ENCODE peak calls at places on chromosomes 16 and 17, in five cellular contexts. R is K562, K is SK-N-SH, M is HCT116, A is HepG2. Y is an unnamed sample. For H3K4me1, the result is how much of the 10 kb centered on the place peaks cover.

GRCh38 chr17:14464741-14465140 is 163.9 kb downstream of the HS3ST3B1 start:
- DNase-seq in R (no peak), K (no peak), M (no peak), A (no peak), Y (no peak)

GRCh38 chr17:27878776-27879562 is 14.2 kb downstream of the LYRM9 start:
- DNase-seq in R (no peak), K (peak), M (no peak), A (no peak), Y (no peak)

GRCh38 chr17:65539867-65540266 is 21.6 kb downstream of the AXIN2 start:
- DNase-seq in R (no peak), K (no peak), M (no peak), A (no peak), Y (no peak)

GRCh38 chr17:55717898-55718735 is 4.5 kb downstream of the TMEM100 start:
- DNase-seq in R (peak), K (peak), M (peak), A (peak), Y (no peak)

GRCh38 chr17:21191698-21192097 is 22.3 kb downstream of the TMEM11 start:
- DNase-seq in R (no peak), K (peak), M (no peak), A (no peak), Y (no peak)

GRCh38 chr17:41339571-41340169 is 11.0 kb downstream of the KRT33A start:
- DNase-seq in R (no peak), K (no peak), M (no peak), A (no peak), Y (no peak)

GRCh38 chr17:81378941-81379511 is 16.2 kb upstream of the BAHCC1 start:
- DNase-seq in R (no peak), K (peak), M (no peak), A (no peak), Y (no peak)

GRCh38 chr16:58267524-58268243 is 27.1 kb downstream of the PRSS54 start:
- DNase-seq in R (no peak), K (no peak), M (no peak), A (no peak), Y (no peak)

GRCh38 chr17:46811978-46812583 is 6.4 kb downstream of the WNT3 start:
- DNase-seq in R (peak), K (no peak), M (no peak), A (no peak), Y (no peak)

GRCh38 chr16:27408012-27408601 is 6.1 kb downstream of the IL21R start:
- DNase-seq in R (no peak), K (no peak), M (no peak), A (peak), Y (peak)

GRCh38 chr16:74297296-74297665 is 667 bp downstream of the PSMD7 start:
- DNase-seq in R (peak), K (peak), M (no peak), A (peak), Y (no peak)

GRCh38 chr16:29985271-29985811 is 10.1 kb downstream of the HIRIP3 start:
- DNase-seq in R (no peak), K (no peak), M (no peak), A (no peak), Y (no peak)

GRCh38 chr16:85479972-85480726 is 133.0 kb upstream of the GSE1 start:
- DNase-seq in R (no peak), K (no peak), M (no peak), A (no peak), Y (no peak)

GRCh38 chr16:19114359-19115147 is 789 bp downstream of the ITPRIPL2 start:
- DNase-seq in R (no peak), K (peak), M (no peak), A (no peak), Y (no peak)

GRCh38 chr16:27640277-27640600 is 90.3 kb downstream of the KATNIP start:
- DNase-seq in R (no peak), K (no peak), M (no peak), A (no peak), Y (no peak)

GRCh38 chr16:89925596-89926079 is 2.5 kb downstream of the TUBB3 start:
- DNase-seq in R (no peak), K (peak), M (no peak), A (no peak), Y (no peak)

GRCh38 chr17:47686276-47686635 is 7.7 kb upstream of the TBKBP1 start:
- DNase-seq in R (no peak), K (no peak), M (no peak), A (no peak), Y (no peak)

GRCh38 chr16:9012848-9013507 is 49.3 kb upstream of the USP7 start:
- DNase-seq in R (peak), K (peak), M (no peak), A (no peak), Y (no peak)

DNA sequence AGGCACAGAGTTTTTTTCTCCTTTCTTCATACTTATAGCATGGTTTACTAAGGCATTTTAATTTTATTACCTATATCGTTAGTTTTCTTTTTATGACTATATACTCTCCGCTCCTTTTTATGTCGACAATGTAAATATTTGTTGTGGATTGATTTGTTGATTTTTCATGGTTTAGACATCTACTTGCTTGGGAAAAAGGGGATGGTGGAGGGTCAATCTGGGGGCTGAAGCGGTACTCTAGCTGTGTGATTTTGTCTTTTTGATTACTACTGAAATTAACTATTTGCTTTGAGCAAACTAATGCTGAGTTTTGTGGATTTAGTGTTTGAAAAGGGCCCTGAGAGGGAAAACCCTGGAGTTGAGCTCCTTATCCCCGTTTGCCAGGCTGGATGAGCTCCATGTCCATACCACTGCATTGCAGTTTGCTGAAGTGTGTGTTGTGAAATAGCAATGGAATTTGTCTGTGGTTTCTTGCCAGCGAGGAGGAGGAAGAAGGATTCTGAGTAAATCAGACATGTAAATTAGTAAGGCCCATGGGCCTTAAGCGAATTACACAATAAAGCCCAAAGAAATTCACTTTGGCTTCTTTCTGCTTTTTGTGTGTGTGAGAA is 72.0 kb downstream of the FTO start:
- DNase-seq in R (no peak), K (no peak), M (no peak), A (peak), Y (no peak)
- H3K4me1 ChIP-seq in R (under half), K (under half), M (under half), A (half or more), Y (under half)

DNA sequence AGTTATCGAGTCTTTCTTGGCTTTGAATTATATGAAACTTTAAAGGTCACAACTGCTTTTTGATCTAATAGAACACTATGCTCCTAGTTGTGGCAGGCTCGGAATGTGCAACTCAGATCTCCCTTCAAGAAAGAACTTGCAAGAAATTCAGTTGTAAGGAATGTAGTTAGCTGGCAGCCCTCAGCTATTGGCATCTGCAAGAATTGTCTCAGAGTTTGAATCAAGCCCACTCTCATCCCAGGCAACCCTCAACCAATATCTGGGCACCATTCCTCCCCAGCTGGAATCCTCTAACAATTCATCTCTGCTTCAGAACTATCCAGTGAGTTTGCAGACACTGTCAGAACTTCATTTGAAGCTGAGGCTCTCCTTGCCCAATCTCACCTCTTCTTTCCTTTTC is 447.2 kb downstream of the KIF2B start:
- DNase-seq in R (no peak), K (no peak), M (no peak), A (no peak), Y (no peak)
- TF ChIP-seq ZBTB33 in R (no peak), K (no peak), M (no peak), A (no peak), Y (no peak)

GRCh38 chr17:33642002-33642401 is 348.9 kb upstream of the ASIC2 start:
- DNase-seq in R (peak), K (peak), M (no peak), A (no peak), Y (no peak)

GRCh38 chr17:33639103-33639991 is 346.3 kb upstream of the ASIC2 start:
- DNase-seq in R (no peak), K (no peak), M (no peak), A (no peak), Y (no peak)

GRCh38 chr17:33637534-33637933 is 344.4 kb upstream of the ASIC2 start:
- DNase-seq in R (no peak), K (no peak), M (no peak), A (no peak), Y (no peak)

DNA sequence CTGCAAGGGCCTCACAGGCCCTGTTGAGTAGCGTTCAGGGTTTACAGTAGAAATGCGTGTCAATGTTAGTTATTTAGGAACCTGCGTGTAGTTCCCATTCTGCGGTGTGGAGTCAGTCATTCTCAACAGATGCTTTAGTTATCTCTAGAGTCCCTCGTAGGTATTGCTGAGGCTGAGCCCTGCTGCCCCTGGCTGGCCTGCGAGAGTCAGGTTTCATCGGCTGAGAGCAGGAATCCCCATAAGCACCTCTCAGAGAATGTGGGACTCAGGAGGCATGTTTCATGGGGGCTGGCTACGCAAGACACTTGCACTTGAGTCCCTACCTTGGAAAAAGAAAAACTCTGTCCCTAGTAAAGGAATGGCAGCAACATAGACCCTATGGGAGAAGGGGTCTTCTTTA is 347.5 kb upstream of the ASIC2 start:
- DNase-seq in R (no peak), K (no peak), M (no peak), A (no peak), Y (no peak)
- H3K4me1 ChIP-seq in R (under half), K (under half), M (under half), A (under half), Y (under half)

GRCh38 chr16:55478827-55479559 is at the start of gene MMP2:
- DNase-seq in R (no peak), K (peak), M (no peak), A (no peak), Y (no peak)

GRCh38 chr16:55487048-55487803 is 8.2 kb downstream of the MMP2 start:
- DNase-seq in R (no peak), K (no peak), M (no peak), A (no peak), Y (no peak)

GRCh38 chr16:55479560-55480197 is 681 bp downstream of the MMP2 start:
- DNase-seq in R (no peak), K (peak), M (no peak), A (no peak), Y (no peak)

GRCh38 chr16:55480228-55480655 is 1.2 kb downstream of the MMP2 start:
- DNase-seq in R (no peak), K (peak), M (no peak), A (no peak), Y (no peak)

DNA sequence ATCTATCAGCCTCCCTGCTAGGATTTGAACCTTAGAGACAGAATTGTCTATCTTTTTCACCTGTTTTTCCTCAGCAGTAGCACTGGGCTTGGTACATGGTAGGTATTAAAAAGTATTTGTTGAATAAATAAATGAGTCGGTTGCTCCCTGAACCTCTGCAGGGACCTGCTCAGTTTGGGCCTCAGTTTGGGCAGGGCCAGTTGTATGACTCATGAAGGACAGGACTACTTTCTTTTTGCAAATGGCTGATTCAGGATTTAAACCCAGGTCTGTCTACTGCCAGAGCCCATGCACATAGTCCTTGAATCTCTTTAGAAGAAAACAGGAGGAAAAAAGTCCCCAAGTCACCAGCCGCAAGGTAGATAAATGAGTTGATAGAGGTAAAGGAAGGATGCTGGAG is 3.1 kb downstream of the MMP2 start:
- DNase-seq in R (no peak), K (no peak), M (no peak), A (no peak), Y (no peak)
- TF ChIP-seq ZBTB33 in R (no peak), K (no peak), M (no peak), A (no peak), Y (no peak)

DNA sequence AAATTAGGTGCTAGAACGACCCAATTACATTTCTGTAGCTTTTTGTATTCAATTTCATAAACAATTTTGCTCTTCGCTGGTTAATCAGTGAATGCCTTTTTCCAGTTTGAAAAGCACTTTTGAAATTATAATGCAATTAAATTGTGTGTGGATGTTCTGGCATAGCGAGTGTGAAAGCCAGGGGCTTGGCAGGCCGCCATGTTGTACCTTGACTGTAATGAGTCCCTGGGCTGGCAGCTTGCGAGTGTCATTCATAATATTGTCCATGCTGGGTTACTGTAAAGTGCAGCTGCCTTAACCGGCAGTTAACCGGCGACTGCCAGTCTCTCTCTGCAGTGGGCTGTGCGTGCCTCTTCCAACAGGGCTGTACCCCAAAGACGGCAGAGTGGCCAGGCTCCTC is 177.8 kb downstream of the CCDC182 start:
- DNase-seq in R (no peak), K (peak), M (no peak), A (no peak), Y (no peak)
- H3K4me1 ChIP-seq in R (under half), K (under half), M (under half), A (under half), Y (under half)

DNA sequence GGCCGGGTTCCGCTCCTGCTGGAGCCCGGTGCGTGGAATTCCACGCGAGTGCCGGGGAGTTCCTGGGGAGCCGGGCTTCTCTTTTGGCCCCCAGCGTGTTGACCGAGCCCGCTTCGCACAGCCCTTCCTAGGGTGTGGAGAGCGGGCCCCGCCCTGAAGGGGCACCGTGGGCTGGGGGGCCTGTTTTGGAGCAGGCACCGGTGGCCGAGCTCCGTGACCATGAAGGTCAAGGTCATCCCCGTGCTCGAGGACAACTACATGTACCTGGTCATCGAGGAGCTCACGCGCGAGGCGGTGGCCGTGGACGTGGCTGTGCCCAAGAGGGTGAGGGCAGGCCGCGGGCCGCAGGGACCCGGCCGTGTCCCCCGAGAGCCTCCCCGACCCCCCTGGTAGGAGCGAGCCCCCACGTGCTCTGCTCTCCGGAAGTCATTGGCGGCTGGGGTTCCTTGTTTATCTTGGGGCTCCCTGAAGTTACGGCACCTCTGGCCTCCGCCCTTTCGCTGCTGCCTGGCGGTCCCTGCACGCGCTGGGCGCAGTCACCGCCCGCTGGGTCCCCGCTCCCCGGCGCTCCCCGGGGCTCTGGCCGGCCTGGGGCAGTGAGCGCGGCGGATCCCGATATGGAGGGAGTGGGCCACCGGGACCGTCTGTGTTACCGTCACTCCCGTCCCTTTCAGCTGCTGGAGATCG is 528 bp downstream of the HAGHL start:
- DNase-seq in R (peak), K (peak), M (no peak), A (no peak), Y (no peak)
- TF ChIP-seq ZBTB33 in R (no peak), K (no peak), M (no peak), A (no peak), Y (no peak)

DNA sequence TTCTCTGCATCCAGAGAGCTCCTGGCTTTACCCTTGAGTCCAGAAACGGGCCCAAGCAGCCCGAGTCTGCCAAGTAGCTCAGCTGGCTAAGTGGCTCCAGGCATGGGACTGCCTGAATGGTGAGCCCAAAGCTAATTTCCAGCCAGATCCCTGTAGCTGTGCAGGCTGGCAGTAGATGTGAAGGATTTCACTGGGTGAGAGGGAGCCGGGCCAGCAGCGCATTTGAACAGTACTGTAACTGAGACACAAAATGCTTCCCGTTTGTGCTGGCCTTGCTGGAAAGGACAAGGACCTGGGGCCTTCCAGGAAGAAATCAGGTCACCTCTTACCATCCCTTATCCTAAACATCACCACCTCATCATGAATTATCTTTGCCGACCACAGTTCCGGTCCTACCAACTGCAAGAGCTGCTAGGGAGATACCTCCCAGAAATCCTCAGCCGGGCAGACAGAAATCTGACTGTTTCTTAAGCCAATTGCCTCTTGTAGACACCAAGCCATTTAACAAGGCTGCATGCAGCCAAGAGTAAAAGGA is 3.7 kb downstream of the TIMP2 start:
- DNase-seq in R (peak), K (peak), M (no peak), A (no peak), Y (no peak)
- H3K4me1 ChIP-seq in R (under half), K (under half), M (under half), A (half or more), Y (under half)

DNA sequence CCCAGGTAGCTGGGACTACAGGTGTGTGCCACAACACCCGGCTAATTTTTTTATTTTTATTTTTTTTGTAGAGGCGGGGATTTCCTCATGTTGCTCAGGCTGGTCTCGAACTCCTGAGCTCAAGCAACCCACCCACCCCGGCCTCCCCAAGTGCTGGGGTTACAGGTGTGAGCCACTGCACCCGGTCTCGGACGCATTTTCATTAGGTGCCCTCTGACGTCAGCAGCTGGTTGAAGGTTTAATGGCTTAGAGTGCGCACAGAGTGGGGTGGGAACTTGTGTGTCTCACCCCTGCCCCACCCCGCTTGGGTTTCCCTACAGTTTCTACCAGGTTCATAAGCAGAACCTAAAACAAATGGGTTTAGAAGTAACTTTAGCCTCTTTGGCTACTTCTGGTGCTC is 109.0 kb downstream of the N4BP1 start:
- DNase-seq in R (no peak), K (no peak), M (no peak), A (no peak), Y (no peak)
- TF ChIP-seq ZBTB33 in R (no peak), K (no peak), M (no peak), A (no peak), Y (no peak)

GRCh38 chr17:76735006-76735405 is 2.1 kb downstream of the SRSF2 start:
- DNase-seq in R (no peak), K (no peak), M (no peak), A (peak), Y (no peak)
- H3K4me1 ChIP-seq in R (under half), K (under half), M (under half), A (under half), Y (under half)

Y was measured in GM12878.